ENCODE peak calls at places on chromosomes 11 and 22, in eight cellular contexts. One of them, this sample, is unnamed. For H3K9me3, the result is how much of the 10 kb centered on the place peaks cover.

GRCh38 chr11:94325681-94326080 is 21.3 kb downstream of the IZUMO1R start:
- DNase-seq in IMR-90: peak
- DNase-seq in heart left ventricle: no peak
- DNase-seq in fibroblast of lung: no peak
- DNase-seq in H9: peak
- DNase-seq in CD8-positive, alpha-beta memory T cell: peak
- DNase-seq in CD4-positive, alpha-beta memory T cell: peak
- DNase-seq in adipocyte: no peak
- DNase-seq in this sample: no peak

GRCh38 chr11:97893612-97894011 is 1127.1 kb upstream of the CNTN5 start:
- DNase-seq in adipocyte: no peak
- DNase-seq in H9: no peak
- DNase-seq in IMR-90: no peak
- DNase-seq in CD8-positive, alpha-beta memory T cell: no peak
- DNase-seq in fibroblast of lung: no peak
- DNase-seq in heart left ventricle: no peak
- DNase-seq in CD4-positive, alpha-beta memory T cell: no peak
- DNase-seq in this sample: no peak

GRCh38 chr22:22941831-22942510 is 54.4 kb downstream of the IGLL5 start:
- DNase-seq in CD8-positive, alpha-beta memory T cell: peak
- DNase-seq in H9: peak
- DNase-seq in fibroblast of lung: no peak
- DNase-seq in heart left ventricle: no peak
- DNase-seq in CD4-positive, alpha-beta memory T cell: no peak
- DNase-seq in IMR-90: no peak
- DNase-seq in adipocyte: no peak
- DNase-seq in this sample: no peak

GRCh38 chr11:79159657-79160450 is 281.0 kb downstream of the TENM4 start:
- DNase-seq in CD4-positive, alpha-beta memory T cell: no peak
- DNase-seq in CD8-positive, alpha-beta memory T cell: no peak
- DNase-seq in H9: no peak
- DNase-seq in fibroblast of lung: no peak
- DNase-seq in adipocyte: no peak
- DNase-seq in IMR-90: no peak
- DNase-seq in heart left ventricle: no peak
- DNase-seq in this sample: no peak

GRCh38 chr22:46686221-46686872 is 51.7 kb downstream of the CERK start:
- DNase-seq in IMR-90: no peak
- DNase-seq in heart left ventricle: peak
- DNase-seq in CD8-positive, alpha-beta memory T cell: no peak
- DNase-seq in H9: no peak
- DNase-seq in adipocyte: no peak
- DNase-seq in CD4-positive, alpha-beta memory T cell: no peak
- DNase-seq in fibroblast of lung: no peak
- DNase-seq in this sample: no peak

GRCh38 chr11:120525285-120526085 is 13.9 kb downstream of the GRIK4 start:
- DNase-seq in adipocyte: no peak
- DNase-seq in IMR-90: no peak
- DNase-seq in heart left ventricle: no peak
- DNase-seq in CD4-positive, alpha-beta memory T cell: no peak
- DNase-seq in H9: no peak
- DNase-seq in CD8-positive, alpha-beta memory T cell: no peak
- DNase-seq in fibroblast of lung: no peak
- DNase-seq in this sample: no peak

GRCh38 chr11:117204283-117205080 is 5.3 kb downstream of the TAGLN start:
- DNase-seq in CD4-positive, alpha-beta memory T cell: no peak
- DNase-seq in IMR-90: no peak
- DNase-seq in H9: no peak
- DNase-seq in CD8-positive, alpha-beta memory T cell: no peak
- DNase-seq in adipocyte: no peak
- DNase-seq in heart left ventricle: no peak
- DNase-seq in fibroblast of lung: no peak
- DNase-seq in this sample: no peak

GRCh38 chr11:117780456-117780855 is 16.6 kb downstream of the DSCAML1 start:
- DNase-seq in CD8-positive, alpha-beta memory T cell: no peak
- DNase-seq in H9: no peak
- DNase-seq in CD4-positive, alpha-beta memory T cell: no peak
- DNase-seq in fibroblast of lung: no peak
- DNase-seq in adipocyte: no peak
- DNase-seq in heart left ventricle: no peak
- DNase-seq in IMR-90: no peak
- DNase-seq in this sample: no peak

GRCh38 chr11:4697583-4697982 is at the start of gene OR51E2:
- DNase-seq in heart left ventricle: no peak
- DNase-seq in H9: no peak
- DNase-seq in CD8-positive, alpha-beta memory T cell: no peak
- DNase-seq in adipocyte: peak
- DNase-seq in fibroblast of lung: no peak
- DNase-seq in CD4-positive, alpha-beta memory T cell: no peak
- DNase-seq in IMR-90: peak
- DNase-seq in this sample: no peak

GRCh38 chr22:39522567-39523300 is 2.4 kb downstream of the ATF4 start:
- DNase-seq in CD8-positive, alpha-beta memory T cell: no peak
- DNase-seq in CD4-positive, alpha-beta memory T cell: no peak
- DNase-seq in H9: no peak
- DNase-seq in fibroblast of lung: peak
- DNase-seq in adipocyte: peak
- DNase-seq in heart left ventricle: peak
- DNase-seq in IMR-90: peak
- DNase-seq in this sample: no peak

GRCh38 chr22:43272301-43272700 is 70.9 kb downstream of the SCUBE1 start:
- DNase-seq in CD4-positive, alpha-beta memory T cell: no peak
- DNase-seq in CD8-positive, alpha-beta memory T cell: no peak
- DNase-seq in heart left ventricle: no peak
- DNase-seq in IMR-90: peak
- DNase-seq in H9: no peak
- DNase-seq in adipocyte: no peak
- DNase-seq in fibroblast of lung: no peak
- DNase-seq in this sample: no peak

GRCh38 chr11:95364324-95365295 is 133.6 kb upstream of the SESN3 start:
- DNase-seq in H9: no peak
- DNase-seq in CD4-positive, alpha-beta memory T cell: no peak
- DNase-seq in fibroblast of lung: peak
- DNase-seq in adipocyte: peak
- DNase-seq in IMR-90: no peak
- DNase-seq in heart left ventricle: no peak
- DNase-seq in CD8-positive, alpha-beta memory T cell: no peak
- DNase-seq in this sample: no peak

GRCh38 chr11:46369458-46370152 is 11.9 kb upstream of the MDK start:
- DNase-seq in heart left ventricle: peak
- DNase-seq in CD8-positive, alpha-beta memory T cell: peak
- DNase-seq in adipocyte: peak
- DNase-seq in H9: peak
- DNase-seq in CD4-positive, alpha-beta memory T cell: peak
- DNase-seq in IMR-90: peak
- DNase-seq in fibroblast of lung: peak
- DNase-seq in this sample: no peak

GRCh38 chr22:36467042-36467810 is 14.2 kb downstream of the TXN2 start:
- DNase-seq in adipocyte: peak
- DNase-seq in fibroblast of lung: peak
- DNase-seq in CD4-positive, alpha-beta memory T cell: no peak
- DNase-seq in CD8-positive, alpha-beta memory T cell: no peak
- DNase-seq in heart left ventricle: peak
- DNase-seq in IMR-90: peak
- DNase-seq in H9: no peak
- DNase-seq in this sample: no peak

DNA sequence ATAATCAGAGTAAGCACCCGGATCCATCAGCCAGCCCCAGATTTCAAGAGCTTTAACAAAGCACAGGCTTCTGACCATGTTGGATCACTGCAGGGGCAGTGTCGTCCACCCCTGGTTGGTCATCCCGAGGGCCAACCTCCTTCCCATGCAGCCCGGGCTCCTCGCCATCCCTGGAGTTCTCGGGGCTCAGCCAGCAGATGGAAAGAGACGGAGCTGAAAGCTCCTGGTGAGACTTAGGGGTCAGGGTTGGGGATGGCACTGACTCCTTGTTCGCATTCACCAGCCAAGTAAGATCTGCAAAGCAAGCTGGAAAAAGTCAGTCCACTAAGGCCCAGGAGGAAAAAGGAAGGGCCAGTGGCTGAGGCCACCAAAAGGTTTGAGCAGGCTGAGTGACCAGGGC is 888.9 kb downstream of the BRD1 start:
- DNase-seq in fibroblast of lung: no peak
- DNase-seq in IMR-90: no peak
- DNase-seq in CD4-positive, alpha-beta memory T cell: no peak
- DNase-seq in heart left ventricle: no peak
- DNase-seq in H9: no peak
- DNase-seq in CD8-positive, alpha-beta memory T cell: no peak
- DNase-seq in adipocyte: no peak
- DNase-seq in this sample: no peak
- H3K9me3 ChIP-seq in fibroblast of lung: under half
- H3K9me3 ChIP-seq in IMR-90: under half
- H3K9me3 ChIP-seq in CD4-positive, alpha-beta memory T cell: under half
- H3K9me3 ChIP-seq in heart left ventricle: under half
- H3K9me3 ChIP-seq in H9: under half
- H3K9me3 ChIP-seq in CD8-positive, alpha-beta memory T cell: under half
- H3K9me3 ChIP-seq in adipocyte: under half
- H3K9me3 ChIP-seq in this sample: under half

GRCh38 chr11:9014826-9015225 is 11.0 kb upstream of the NRIP3 start:
- DNase-seq in CD8-positive, alpha-beta memory T cell: no peak
- DNase-seq in H9: no peak
- DNase-seq in fibroblast of lung: no peak
- DNase-seq in CD4-positive, alpha-beta memory T cell: no peak
- DNase-seq in adipocyte: no peak
- DNase-seq in IMR-90: no peak
- DNase-seq in heart left ventricle: no peak
- DNase-seq in this sample: no peak

GRCh38 chr11:9019861-9020260 is 16.1 kb upstream of the NRIP3 start:
- DNase-seq in H9: no peak
- DNase-seq in adipocyte: no peak
- DNase-seq in heart left ventricle: no peak
- DNase-seq in fibroblast of lung: no peak
- DNase-seq in IMR-90: no peak
- DNase-seq in CD4-positive, alpha-beta memory T cell: no peak
- DNase-seq in CD8-positive, alpha-beta memory T cell: no peak
- DNase-seq in this sample: no peak

GRCh38 chr11:9016916-9017642 is 13.3 kb upstream of the NRIP3 start:
- DNase-seq in CD4-positive, alpha-beta memory T cell: no peak
- DNase-seq in CD8-positive, alpha-beta memory T cell: no peak
- DNase-seq in adipocyte: no peak
- DNase-seq in IMR-90: peak
- DNase-seq in H9: no peak
- DNase-seq in fibroblast of lung: no peak
- DNase-seq in heart left ventricle: no peak
- DNase-seq in this sample: no peak

GRCh38 chr11:9015677-9016076 is 11.9 kb upstream of the NRIP3 start:
- DNase-seq in heart left ventricle: peak
- DNase-seq in adipocyte: peak
- DNase-seq in fibroblast of lung: peak
- DNase-seq in IMR-90: peak
- DNase-seq in CD8-positive, alpha-beta memory T cell: peak
- DNase-seq in CD4-positive, alpha-beta memory T cell: peak
- DNase-seq in H9: peak
- DNase-seq in this sample: peak

GRCh38 chr11:9017773-9018172 is 14.0 kb upstream of the NRIP3 start:
- DNase-seq in adipocyte: no peak
- DNase-seq in IMR-90: peak
- DNase-seq in fibroblast of lung: no peak
- DNase-seq in H9: no peak
- DNase-seq in heart left ventricle: peak
- DNase-seq in CD4-positive, alpha-beta memory T cell: no peak
- DNase-seq in CD8-positive, alpha-beta memory T cell: no peak
- DNase-seq in this sample: no peak
- H3K9me3 ChIP-seq in adipocyte: under half
- H3K9me3 ChIP-seq in IMR-90: under half
- H3K9me3 ChIP-seq in fibroblast of lung: under half
- H3K9me3 ChIP-seq in H9: under half
- H3K9me3 ChIP-seq in heart left ventricle: under half
- H3K9me3 ChIP-seq in CD4-positive, alpha-beta memory T cell: under half
- H3K9me3 ChIP-seq in CD8-positive, alpha-beta memory T cell: under half
- H3K9me3 ChIP-seq in this sample: under half

GRCh38 chr11:2980168-2980840 is 11.8 kb downstream of the NAP1L4 start:
- DNase-seq in fibroblast of lung: no peak
- DNase-seq in adipocyte: no peak
- DNase-seq in CD4-positive, alpha-beta memory T cell: no peak
- DNase-seq in IMR-90: no peak
- DNase-seq in CD8-positive, alpha-beta memory T cell: no peak
- DNase-seq in H9: no peak
- DNase-seq in heart left ventricle: no peak
- DNase-seq in this sample: no peak

GRCh38 chr11:2983908-2984307 is 8.2 kb downstream of the NAP1L4 start:
- DNase-seq in IMR-90: no peak
- DNase-seq in CD8-positive, alpha-beta memory T cell: no peak
- DNase-seq in H9: no peak
- DNase-seq in fibroblast of lung: no peak
- DNase-seq in adipocyte: no peak
- DNase-seq in CD4-positive, alpha-beta memory T cell: no peak
- DNase-seq in heart left ventricle: no peak
- DNase-seq in this sample: no peak

GRCh38 chr11:2981130-2981529 is 11.0 kb downstream of the NAP1L4 start:
- DNase-seq in IMR-90: no peak
- DNase-seq in H9: no peak
- DNase-seq in heart left ventricle: no peak
- DNase-seq in CD8-positive, alpha-beta memory T cell: no peak
- DNase-seq in fibroblast of lung: no peak
- DNase-seq in adipocyte: no peak
- DNase-seq in CD4-positive, alpha-beta memory T cell: no peak
- DNase-seq in this sample: no peak

GRCh38 chr11:2977113-2977512 is 15.0 kb downstream of the NAP1L4 start:
- DNase-seq in heart left ventricle: no peak
- DNase-seq in H9: no peak
- DNase-seq in adipocyte: no peak
- DNase-seq in fibroblast of lung: no peak
- DNase-seq in CD4-positive, alpha-beta memory T cell: no peak
- DNase-seq in IMR-90: no peak
- DNase-seq in CD8-positive, alpha-beta memory T cell: no peak
- DNase-seq in this sample: no peak

GRCh38 chr11:2982214-2982613 is 9.9 kb downstream of the NAP1L4 start:
- DNase-seq in adipocyte: no peak
- DNase-seq in IMR-90: no peak
- DNase-seq in CD8-positive, alpha-beta memory T cell: no peak
- DNase-seq in CD4-positive, alpha-beta memory T cell: no peak
- DNase-seq in fibroblast of lung: peak
- DNase-seq in H9: no peak
- DNase-seq in heart left ventricle: no peak
- DNase-seq in this sample: no peak
- H3K9me3 ChIP-seq in adipocyte: under half
- H3K9me3 ChIP-seq in IMR-90: under half
- H3K9me3 ChIP-seq in CD8-positive, alpha-beta memory T cell: under half
- H3K9me3 ChIP-seq in CD4-positive, alpha-beta memory T cell: under half
- H3K9me3 ChIP-seq in fibroblast of lung: under half
- H3K9me3 ChIP-seq in H9: under half
- H3K9me3 ChIP-seq in heart left ventricle: under half
- H3K9me3 ChIP-seq in this sample: under half

DNA sequence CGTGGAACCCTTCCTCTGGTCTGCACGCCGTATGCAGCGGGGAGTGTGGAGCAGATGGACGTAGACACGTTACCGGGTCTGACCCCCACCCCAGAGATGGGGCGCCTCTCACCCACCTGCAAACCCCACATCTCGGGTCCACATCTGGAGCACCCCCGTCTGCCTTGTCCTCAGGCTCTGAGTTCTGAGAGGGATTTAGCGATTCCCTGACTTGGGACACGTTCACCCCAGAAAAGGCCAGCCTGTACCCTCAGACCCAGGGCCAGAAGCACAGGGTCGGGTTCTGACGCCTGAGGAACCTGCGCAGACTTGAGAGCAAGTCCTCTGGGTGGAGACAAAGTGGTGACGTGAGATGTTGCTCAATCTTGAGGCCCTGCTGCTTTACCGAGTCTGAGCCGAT is 1138.5 kb downstream of the BRD1 start:
- DNase-seq in IMR-90: no peak
- DNase-seq in CD4-positive, alpha-beta memory T cell: no peak
- DNase-seq in H9: no peak
- DNase-seq in heart left ventricle: no peak
- DNase-seq in adipocyte: no peak
- DNase-seq in fibroblast of lung: no peak
- DNase-seq in CD8-positive, alpha-beta memory T cell: no peak
- DNase-seq in this sample: no peak
- H3K9me3 ChIP-seq in IMR-90: half or more
- H3K9me3 ChIP-seq in CD4-positive, alpha-beta memory T cell: under half
- H3K9me3 ChIP-seq in H9: under half
- H3K9me3 ChIP-seq in heart left ventricle: under half
- H3K9me3 ChIP-seq in adipocyte: under half
- H3K9me3 ChIP-seq in fibroblast of lung: under half
- H3K9me3 ChIP-seq in CD8-positive, alpha-beta memory T cell: under half
- H3K9me3 ChIP-seq in this sample: under half